ENCODE peak calls at places on chromosomes 6 and 20, in seven cellular contexts. One of them, this sample, is unnamed.

GRCh38 chr20:61185841-61186601 is 66.0 kb upstream of the CDH4 start:
- DNase-seq in NCI-H1417: no peak
- DNase-seq in stimulated activated CD8-positive, alpha-beta memory T cell treated with anti-CD3 and anti-CD28 coated beads, Interleukin-15, amount 100 ng/mL, for 1 hour: no peak
- DNase-seq in GM04504: peak
- DNase-seq in CD8-positive, alpha-beta memory T cell: no peak
- DNase-seq in colonic mucosa: no peak
- DNase-seq in SK-MEL-5: no peak
- DNase-seq in this sample: no peak

GRCh38 chr20:10255846-10256245 is 37.2 kb downstream of the SNAP25 start:
- DNase-seq in SK-MEL-5: no peak
- DNase-seq in colonic mucosa: no peak
- DNase-seq in GM04504: no peak
- DNase-seq in CD8-positive, alpha-beta memory T cell: no peak
- DNase-seq in stimulated activated CD8-positive, alpha-beta memory T cell treated with anti-CD3 and anti-CD28 coated beads, Interleukin-15, amount 100 ng/mL, for 1 hour: no peak
- DNase-seq in NCI-H1417: no peak
- DNase-seq in this sample: no peak

GRCh38 chr20:25077610-25078169 is 4.3 kb downstream of the VSX1 start:
- DNase-seq in colonic mucosa: no peak
- DNase-seq in GM04504: no peak
- DNase-seq in SK-MEL-5: no peak
- DNase-seq in stimulated activated CD8-positive, alpha-beta memory T cell treated with anti-CD3 and anti-CD28 coated beads, Interleukin-15, amount 100 ng/mL, for 1 hour: no peak
- DNase-seq in NCI-H1417: no peak
- DNase-seq in CD8-positive, alpha-beta memory T cell: no peak
- DNase-seq in this sample: no peak

GRCh38 chr20:59087829-59088433 is 45.3 kb upstream of the PRELID3B start:
- DNase-seq in NCI-H1417: peak
- DNase-seq in SK-MEL-5: peak
- DNase-seq in stimulated activated CD8-positive, alpha-beta memory T cell treated with anti-CD3 and anti-CD28 coated beads, Interleukin-15, amount 100 ng/mL, for 1 hour: peak
- DNase-seq in GM04504: peak
- DNase-seq in CD8-positive, alpha-beta memory T cell: peak
- DNase-seq in colonic mucosa: peak
- DNase-seq in this sample: peak

GRCh38 chr6:13924949-13925881 is at the start of gene RNF182:
- DNase-seq in GM04504: no peak
- DNase-seq in stimulated activated CD8-positive, alpha-beta memory T cell treated with anti-CD3 and anti-CD28 coated beads, Interleukin-15, amount 100 ng/mL, for 1 hour: no peak
- DNase-seq in CD8-positive, alpha-beta memory T cell: no peak
- DNase-seq in colonic mucosa: peak
- DNase-seq in NCI-H1417: peak
- DNase-seq in SK-MEL-5: no peak
- DNase-seq in this sample: no peak

GRCh38 chr6:122821095-122821494 is 32.0 kb downstream of the SMPDL3A start:
- DNase-seq in NCI-H1417: no peak
- DNase-seq in stimulated activated CD8-positive, alpha-beta memory T cell treated with anti-CD3 and anti-CD28 coated beads, Interleukin-15, amount 100 ng/mL, for 1 hour: no peak
- DNase-seq in SK-MEL-5: no peak
- DNase-seq in colonic mucosa: no peak
- DNase-seq in CD8-positive, alpha-beta memory T cell: no peak
- DNase-seq in GM04504: no peak
- DNase-seq in this sample: no peak

GRCh38 chr20:41776450-41776849 is 158.3 kb upstream of the CHD6 start:
- DNase-seq in colonic mucosa: no peak
- DNase-seq in NCI-H1417: no peak
- DNase-seq in stimulated activated CD8-positive, alpha-beta memory T cell treated with anti-CD3 and anti-CD28 coated beads, Interleukin-15, amount 100 ng/mL, for 1 hour: no peak
- DNase-seq in GM04504: no peak
- DNase-seq in CD8-positive, alpha-beta memory T cell: no peak
- DNase-seq in SK-MEL-5: no peak
- DNase-seq in this sample: no peak

GRCh38 chr20:36360429-36360828 is 54.3 kb downstream of the DLGAP4 start:
- DNase-seq in CD8-positive, alpha-beta memory T cell: no peak
- DNase-seq in stimulated activated CD8-positive, alpha-beta memory T cell treated with anti-CD3 and anti-CD28 coated beads, Interleukin-15, amount 100 ng/mL, for 1 hour: no peak
- DNase-seq in SK-MEL-5: no peak
- DNase-seq in colonic mucosa: no peak
- DNase-seq in NCI-H1417: no peak
- DNase-seq in GM04504: no peak
- DNase-seq in this sample: no peak

GRCh38 chr20:23156842-23157423 is 70.8 kb upstream of the CD93 start:
- DNase-seq in stimulated activated CD8-positive, alpha-beta memory T cell treated with anti-CD3 and anti-CD28 coated beads, Interleukin-15, amount 100 ng/mL, for 1 hour: no peak
- DNase-seq in SK-MEL-5: no peak
- DNase-seq in NCI-H1417: no peak
- DNase-seq in CD8-positive, alpha-beta memory T cell: no peak
- DNase-seq in colonic mucosa: no peak
- DNase-seq in GM04504: no peak
- DNase-seq in this sample: no peak

GRCh38 chr20:58523916-58524315 is 8.7 kb upstream of the APCDD1L start:
- DNase-seq in GM04504: peak
- DNase-seq in NCI-H1417: no peak
- DNase-seq in colonic mucosa: no peak
- DNase-seq in CD8-positive, alpha-beta memory T cell: no peak
- DNase-seq in stimulated activated CD8-positive, alpha-beta memory T cell treated with anti-CD3 and anti-CD28 coated beads, Interleukin-15, amount 100 ng/mL, for 1 hour: no peak
- DNase-seq in SK-MEL-5: no peak
- DNase-seq in this sample: no peak

GRCh38 chr6:111154981-111155380 is 67.7 kb downstream of the SLC16A10 start:
- DNase-seq in stimulated activated CD8-positive, alpha-beta memory T cell treated with anti-CD3 and anti-CD28 coated beads, Interleukin-15, amount 100 ng/mL, for 1 hour: no peak
- DNase-seq in colonic mucosa: no peak
- DNase-seq in CD8-positive, alpha-beta memory T cell: no peak
- DNase-seq in SK-MEL-5: no peak
- DNase-seq in NCI-H1417: no peak
- DNase-seq in GM04504: no peak
- DNase-seq in this sample: no peak

GRCh38 chr6:166766769-166767168 is 139.7 kb upstream of the RPS6KA2 start:
- DNase-seq in stimulated activated CD8-positive, alpha-beta memory T cell treated with anti-CD3 and anti-CD28 coated beads, Interleukin-15, amount 100 ng/mL, for 1 hour: no peak
- DNase-seq in CD8-positive, alpha-beta memory T cell: no peak
- DNase-seq in colonic mucosa: peak
- DNase-seq in NCI-H1417: no peak
- DNase-seq in GM04504: no peak
- DNase-seq in SK-MEL-5: no peak
- DNase-seq in this sample: no peak

GRCh38 chr20:48686238-48687096 is 141.3 kb downstream of the PREX1 start:
- DNase-seq in colonic mucosa: peak
- DNase-seq in SK-MEL-5: no peak
- DNase-seq in NCI-H1417: no peak
- DNase-seq in GM04504: peak
- DNase-seq in CD8-positive, alpha-beta memory T cell: no peak
- DNase-seq in stimulated activated CD8-positive, alpha-beta memory T cell treated with anti-CD3 and anti-CD28 coated beads, Interleukin-15, amount 100 ng/mL, for 1 hour: no peak
- DNase-seq in this sample: no peak

GRCh38 chr6:12051861-12052368 is 39.8 kb downstream of the HIVEP1 start:
- DNase-seq in SK-MEL-5: no peak
- DNase-seq in GM04504: no peak
- DNase-seq in CD8-positive, alpha-beta memory T cell: peak
- DNase-seq in stimulated activated CD8-positive, alpha-beta memory T cell treated with anti-CD3 and anti-CD28 coated beads, Interleukin-15, amount 100 ng/mL, for 1 hour: no peak
- DNase-seq in colonic mucosa: no peak
- DNase-seq in NCI-H1417: no peak
- DNase-seq in this sample: peak

GRCh38 chr20:43507150-43508080 is at the start of gene L3MBTL1:
- DNase-seq in stimulated activated CD8-positive, alpha-beta memory T cell treated with anti-CD3 and anti-CD28 coated beads, Interleukin-15, amount 100 ng/mL, for 1 hour: no peak
- DNase-seq in NCI-H1417: peak
- DNase-seq in colonic mucosa: peak
- DNase-seq in GM04504: no peak
- DNase-seq in SK-MEL-5: peak
- DNase-seq in CD8-positive, alpha-beta memory T cell: no peak
- DNase-seq in this sample: no peak

GRCh38 chr6:25250878-25251277 is 28.3 kb upstream of the CARMIL1 start:
- DNase-seq in GM04504: no peak
- DNase-seq in colonic mucosa: no peak
- DNase-seq in NCI-H1417: no peak
- DNase-seq in SK-MEL-5: no peak
- DNase-seq in stimulated activated CD8-positive, alpha-beta memory T cell treated with anti-CD3 and anti-CD28 coated beads, Interleukin-15, amount 100 ng/mL, for 1 hour: no peak
- DNase-seq in CD8-positive, alpha-beta memory T cell: no peak
- DNase-seq in this sample: no peak

GRCh38 chr20:32971703-32972161 is 32.5 kb downstream of the SUN5 start:
- DNase-seq in stimulated activated CD8-positive, alpha-beta memory T cell treated with anti-CD3 and anti-CD28 coated beads, Interleukin-15, amount 100 ng/mL, for 1 hour: no peak
- DNase-seq in colonic mucosa: peak
- DNase-seq in NCI-H1417: no peak
- DNase-seq in CD8-positive, alpha-beta memory T cell: no peak
- DNase-seq in GM04504: no peak
- DNase-seq in SK-MEL-5: peak
- DNase-seq in this sample: no peak

GRCh38 chr20:39773380-39774000 is 811.3 kb downstream of the DHX35 start:
- DNase-seq in stimulated activated CD8-positive, alpha-beta memory T cell treated with anti-CD3 and anti-CD28 coated beads, Interleukin-15, amount 100 ng/mL, for 1 hour: no peak
- DNase-seq in SK-MEL-5: no peak
- DNase-seq in colonic mucosa: no peak
- DNase-seq in NCI-H1417: no peak
- DNase-seq in CD8-positive, alpha-beta memory T cell: no peak
- DNase-seq in GM04504: no peak
- DNase-seq in this sample: no peak

GRCh38 chr20:11387189-11387754 is 530.4 kb upstream of the BTBD3 start:
- DNase-seq in SK-MEL-5: no peak
- DNase-seq in GM04504: peak
- DNase-seq in stimulated activated CD8-positive, alpha-beta memory T cell treated with anti-CD3 and anti-CD28 coated beads, Interleukin-15, amount 100 ng/mL, for 1 hour: no peak
- DNase-seq in NCI-H1417: no peak
- DNase-seq in colonic mucosa: no peak
- DNase-seq in CD8-positive, alpha-beta memory T cell: no peak
- DNase-seq in this sample: no peak

GRCh38 chr6:150245148-150245547 is 102.3 kb downstream of the PPP1R14C start:
- DNase-seq in SK-MEL-5: no peak
- DNase-seq in GM04504: no peak
- DNase-seq in NCI-H1417: no peak
- DNase-seq in colonic mucosa: no peak
- DNase-seq in stimulated activated CD8-positive, alpha-beta memory T cell treated with anti-CD3 and anti-CD28 coated beads, Interleukin-15, amount 100 ng/mL, for 1 hour: no peak
- DNase-seq in CD8-positive, alpha-beta memory T cell: no peak
- DNase-seq in this sample: no peak

GRCh38 chr6:7341271-7341670 is 28.3 kb upstream of the SSR1 start:
- DNase-seq in GM04504: no peak
- DNase-seq in stimulated activated CD8-positive, alpha-beta memory T cell treated with anti-CD3 and anti-CD28 coated beads, Interleukin-15, amount 100 ng/mL, for 1 hour: no peak
- DNase-seq in SK-MEL-5: no peak
- DNase-seq in NCI-H1417: no peak
- DNase-seq in CD8-positive, alpha-beta memory T cell: no peak
- DNase-seq in colonic mucosa: no peak
- DNase-seq in this sample: no peak

GRCh38 chr6:29146154-29146553 is 24.6 kb upstream of the OR2J2 start:
- DNase-seq in stimulated activated CD8-positive, alpha-beta memory T cell treated with anti-CD3 and anti-CD28 coated beads, Interleukin-15, amount 100 ng/mL, for 1 hour: no peak
- DNase-seq in colonic mucosa: no peak
- DNase-seq in CD8-positive, alpha-beta memory T cell: no peak
- DNase-seq in NCI-H1417: no peak
- DNase-seq in SK-MEL-5: no peak
- DNase-seq in GM04504: no peak
- DNase-seq in this sample: no peak

GRCh38 chr20:34553366-34553867 is 5.1 kb upstream of the MAP1LC3A start:
- DNase-seq in colonic mucosa: no peak
- DNase-seq in GM04504: no peak
- DNase-seq in SK-MEL-5: no peak
- DNase-seq in NCI-H1417: no peak
- DNase-seq in CD8-positive, alpha-beta memory T cell: no peak
- DNase-seq in stimulated activated CD8-positive, alpha-beta memory T cell treated with anti-CD3 and anti-CD28 coated beads, Interleukin-15, amount 100 ng/mL, for 1 hour: no peak
- DNase-seq in this sample: no peak

GRCh38 chr6:110720066-110720465 is 95.2 kb downstream of the CDK19 start:
- DNase-seq in colonic mucosa: no peak
- DNase-seq in stimulated activated CD8-positive, alpha-beta memory T cell treated with anti-CD3 and anti-CD28 coated beads, Interleukin-15, amount 100 ng/mL, for 1 hour: no peak
- DNase-seq in SK-MEL-5: peak
- DNase-seq in NCI-H1417: no peak
- DNase-seq in GM04504: no peak
- DNase-seq in CD8-positive, alpha-beta memory T cell: no peak
- DNase-seq in this sample: no peak

GRCh38 chr20:49433387-49433786 is 49.1 kb downstream of the KCNB1 start:
- DNase-seq in CD8-positive, alpha-beta memory T cell: no peak
- DNase-seq in GM04504: no peak
- DNase-seq in SK-MEL-5: no peak
- DNase-seq in colonic mucosa: no peak
- DNase-seq in stimulated activated CD8-positive, alpha-beta memory T cell treated with anti-CD3 and anti-CD28 coated beads, Interleukin-15, amount 100 ng/mL, for 1 hour: no peak
- DNase-seq in NCI-H1417: no peak
- DNase-seq in this sample: no peak

This sample was measured in naive thymus-derived CD8-positive, alpha-beta T cell.